ENCODE peak calls at places on chromosomes 11 and 22, in four cellular contexts. B, Q, N and U are unnamed samples.

GRCh38 chr11:12900496-12900895 is 108.6 kb upstream of the RASSF10 start:
- DNase-seq in B (peak), Q (no peak), N (no peak), U (peak)

GRCh38 chr11:1755344-1756023 is 5.1 kb upstream of the IFITM10 start:
- DNase-seq in B (no peak), Q (no peak), N (no peak), U (no peak)

GRCh38 chr22:35615156-35615555 is 2.0 kb downstream of the MB start:
- DNase-seq in B (no peak), Q (no peak), N (no peak), U (no peak)

GRCh38 chr11:133991101-133991500 is 34.3 kb upstream of the IGSF9B start:
- DNase-seq in B (no peak), Q (no peak), N (no peak), U (no peak)

GRCh38 chr11:122668562-122669090 is 13.1 kb downstream of the UBASH3B start:
- DNase-seq in B (peak), Q (no peak), N (no peak), U (peak)

GRCh38 chr11:113554531-113554930 is 79.3 kb upstream of the DRD2 start:
- DNase-seq in B (no peak), Q (no peak), N (no peak), U (no peak)

GRCh38 chr22:32697331-32697995 is 104.0 kb upstream of the TIMP3 start:
- DNase-seq in B (no peak), Q (no peak), N (no peak), U (no peak)

GRCh38 chr22:22955866-22956535 is 68.4 kb downstream of the IGLL5 start:
- DNase-seq in B (peak), Q (peak), N (peak), U (peak)

GRCh38 chr11:116693206-116694016 is 79.4 kb downstream of the BUD13 start:
- DNase-seq in B (no peak), Q (peak), N (no peak), U (no peak)

GRCh38 chr11:73230276-73230875 is 12.3 kb downstream of the P2RY2 start:
- DNase-seq in B (no peak), Q (no peak), N (no peak), U (no peak)

GRCh38 chr22:19431641-19432091 is at the start of gene HIRA:
- DNase-seq in B (peak), Q (peak), N (no peak), U (no peak)

GRCh38 chr22:49032821-49033220 is 794.9 kb downstream of the BRD1 start:
- DNase-seq in B (no peak), Q (no peak), N (no peak), U (no peak)

GRCh38 chr22:28316014-28316413 is 363.6 kb downstream of the TTC28 start:
- DNase-seq in B (no peak), Q (no peak), N (no peak), U (no peak)

GRCh38 chr11:17954395-17955252 is 58.2 kb downstream of the SERGEF start:
- DNase-seq in B (no peak), Q (no peak), N (no peak), U (no peak)

GRCh38 chr22:20996598-20997535 is 5.1 kb downstream of the THAP7 start:
- DNase-seq in B (no peak), Q (no peak), N (no peak), U (no peak)

GRCh38 chr11:85759915-85760314 is 51.0 kb downstream of the SYTL2 start:
- DNase-seq in B (peak), Q (no peak), N (no peak), U (peak)

GRCh38 chr11:85758026-85758425 is 52.9 kb downstream of the SYTL2 start:
- DNase-seq in B (no peak), Q (no peak), N (no peak), U (no peak)

GRCh38 chr11:85758480-85759039 is 52.4 kb downstream of the SYTL2 start:
- DNase-seq in B (no peak), Q (no peak), N (no peak), U (no peak)

GRCh38 chr11:85755285-85755684 is 55.7 kb downstream of the SYTL2 start:
- DNase-seq in B (no peak), Q (no peak), N (no peak), U (no peak)

DNA sequence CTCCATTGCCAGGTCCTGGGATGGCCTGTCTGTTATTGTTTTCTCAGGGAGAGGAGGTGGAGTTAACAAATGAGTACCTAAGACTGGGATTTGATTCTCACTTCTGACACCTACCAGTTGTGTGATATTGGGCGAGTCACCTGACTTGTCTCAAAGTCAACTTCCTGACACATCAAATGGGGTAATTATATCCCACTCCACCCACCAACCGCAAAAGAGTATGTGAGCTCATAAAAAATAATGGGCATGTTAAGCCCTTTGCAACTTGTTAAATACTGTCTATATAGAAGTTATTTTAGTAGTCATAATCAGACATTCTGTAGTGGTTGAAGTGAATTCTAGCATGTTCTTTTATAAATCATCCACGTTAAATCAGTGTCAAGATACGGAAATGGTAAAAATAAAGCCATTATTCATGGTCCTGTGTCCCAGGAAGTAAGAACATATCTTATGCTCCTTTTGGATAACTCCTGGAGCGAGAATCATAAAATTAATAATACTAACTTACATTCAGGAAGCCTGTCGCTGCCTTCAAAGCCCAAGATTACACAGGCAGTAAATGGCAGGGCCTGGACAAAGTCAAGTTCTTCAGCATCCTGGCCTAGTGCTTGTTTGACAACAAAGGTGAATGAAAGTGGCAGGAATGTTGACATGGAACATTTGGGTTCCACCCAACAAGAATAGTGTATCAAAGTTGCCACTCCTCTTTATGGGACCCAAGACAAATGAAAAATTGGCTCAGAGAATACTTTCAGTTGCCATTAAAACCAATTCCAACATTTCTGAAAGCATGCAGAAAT is 54.3 kb downstream of the SYTL2 start:
- DNase-seq in B (no peak), Q (no peak), N (no peak), U (no peak)
- H3K4me3 ChIP-seq in B (no peak), Q (no peak), N (no peak), U (no peak)

DNA sequence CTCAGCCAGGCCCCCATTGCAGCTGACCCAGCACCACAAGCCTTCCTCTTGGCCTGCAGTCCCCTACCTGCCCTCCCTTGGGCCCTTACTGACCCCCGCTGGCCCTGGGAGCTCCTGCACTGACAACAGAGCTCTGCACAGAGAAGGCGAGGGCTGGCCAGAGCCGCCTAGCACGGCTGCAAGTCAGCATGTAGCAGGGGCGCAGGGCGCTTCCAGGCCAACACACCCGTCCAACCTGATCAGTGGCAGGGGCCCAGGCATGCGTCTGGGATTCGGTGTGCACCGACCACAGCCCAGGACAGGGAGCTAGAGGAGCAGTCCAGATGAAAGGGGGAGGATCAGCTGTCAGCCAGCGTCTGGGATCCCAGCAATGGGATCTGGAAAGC is 7.6 kb downstream of the WNT7B start:
- DNase-seq in B (no peak), Q (no peak), N (no peak), U (no peak)
- H3K4me3 ChIP-seq in B (no peak), Q (no peak), N (no peak), U (peak)

DNA sequence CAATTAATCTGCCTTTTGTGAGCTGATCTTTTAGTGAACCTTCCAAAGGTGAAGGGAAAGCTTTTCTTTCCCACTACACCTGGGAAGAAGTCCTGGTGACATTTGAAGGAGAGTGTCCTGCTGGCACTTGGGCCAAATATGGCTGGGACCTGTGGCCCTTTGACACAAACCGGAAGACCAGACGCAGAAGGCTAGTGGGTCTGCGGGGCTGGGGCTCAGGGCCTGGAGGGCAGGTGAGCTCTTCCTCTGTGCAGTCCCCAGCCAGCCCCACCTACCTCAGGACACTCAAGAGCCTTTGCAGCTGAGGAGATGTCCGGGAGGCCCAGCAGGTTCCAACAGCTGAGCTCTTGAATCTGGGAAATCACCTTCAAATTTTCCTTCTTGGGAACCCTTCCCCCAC is 138.0 kb upstream of the THY1 start:
- DNase-seq in B (no peak), Q (no peak), N (no peak), U (no peak)
- H3K4me3 ChIP-seq in B (no peak), Q (no peak), N (no peak), U (no peak)

DNA sequence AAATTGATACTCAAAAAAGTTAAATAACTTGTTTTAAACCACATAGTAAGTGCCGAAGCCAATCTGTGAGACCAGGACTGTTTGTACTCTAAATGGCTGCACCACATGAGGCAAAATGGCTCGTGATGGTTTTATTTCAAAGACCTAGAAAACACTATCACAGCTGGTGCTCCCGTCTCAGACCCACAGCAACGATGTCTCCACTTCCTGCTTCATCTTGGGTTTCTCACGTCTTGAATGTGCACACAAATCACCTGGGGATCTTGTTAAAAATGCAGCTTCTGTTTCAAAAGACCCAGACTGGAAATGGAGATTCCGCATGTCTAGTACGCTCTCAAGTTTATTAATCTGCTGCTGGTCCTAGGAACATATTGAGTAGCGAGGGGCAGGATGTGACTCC is 1.2 kb downstream of the CD3E start:
- DNase-seq in B (no peak), Q (no peak), N (no peak), U (no peak)
- H3K4me3 ChIP-seq in B (no peak), Q (no peak), N (no peak), U (no peak)

GRCh38 chr11:68040121-68040956 is 1.5 kb downstream of the TCIRG1 start:
- DNase-seq in B (peak), Q (peak), N (no peak), U (peak)
- H3K4me3 ChIP-seq in B (peak), Q (peak), N (no peak), U (peak)

DNA sequence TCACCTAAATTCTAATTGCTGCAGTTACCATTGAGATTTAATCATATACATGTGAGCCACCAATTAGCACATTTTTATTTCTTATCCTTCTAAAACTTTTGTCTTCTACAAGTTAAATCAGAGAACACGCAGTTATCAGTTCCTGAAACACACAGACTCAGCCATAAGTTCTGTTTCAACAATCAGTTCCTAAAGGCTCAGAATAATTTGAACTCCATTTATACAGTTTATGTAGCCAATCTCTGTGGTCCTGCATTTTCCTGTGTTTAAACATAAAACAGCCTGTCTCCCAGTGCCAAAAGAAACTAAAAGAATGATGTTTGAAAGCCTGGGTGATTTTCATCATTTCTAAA is 2.9 kb downstream of the PLAAT3 start:
- DNase-seq in B (no peak), Q (no peak), N (no peak), U (no peak)
- H3K4me3 ChIP-seq in B (no peak), Q (peak), N (no peak), U (no peak)